ENCODE peak calls at places on chromosomes 4 and X, in five cellular contexts. N is ACHN, T is colonic mucosa, W is head of caudate nucleus, A is GM10248. Q is an unnamed sample.

GRCh38 chr4:85028910-85029309 is 62.4 kb upstream of the WDFY3 start:
- DNase-seq in A (no peak), N (no peak), T (no peak), W (no peak), Q (peak)

GRCh38 chr4:146058531-146058930 is 117.0 kb upstream of the LSM6 start:
- DNase-seq in N (no peak), T (no peak), A (no peak), W (no peak), Q (no peak)

GRCh38 chrX:140503714-140504351 is 1.0 kb downstream of the SOX3 start:
- DNase-seq in N (no peak), W (no peak), A (peak), T (no peak), Q (peak)

GRCh38 chrX:10310502-10310901 is 153.7 kb downstream of the CLCN4 start:
- DNase-seq in N (peak), W (no peak), A (no peak), T (no peak), Q (peak)

GRCh38 chr4:48017108-48017527 is 546 bp downstream of the NIPAL1 start:
- DNase-seq in A (peak), N (peak), T (peak), W (peak), Q (peak)

GRCh38 chrX:74781507-74782034 is 143.7 kb downstream of the NEXMIF start:
- DNase-seq in A (peak), T (no peak), W (no peak), N (no peak), Q (no peak)

GRCh38 chrX:154712781-154713391 is 38.0 kb downstream of the GAB3 start:
- DNase-seq in T (no peak), W (no peak), N (peak), A (peak), Q (no peak)

GRCh38 chrX:119647089-119647488 is 40.9 kb upstream of the NKRF start:
- DNase-seq in T (no peak), N (no peak), A (no peak), W (no peak), Q (peak)

GRCh38 chrX:63764946-63765345 is 20.1 kb downstream of the ARHGEF9 start:
- DNase-seq in T (no peak), A (no peak), W (no peak), N (no peak), Q (no peak)

GRCh38 chr4:107951551-107951950 is 20.2 kb downstream of the CYP2U1 start:
- DNase-seq in N (peak), T (no peak), W (no peak), A (no peak), Q (no peak)

GRCh38 chr4:58360354-58361133 is 1250.4 kb upstream of the IGFBP7 start:
- DNase-seq in A (no peak), W (no peak), N (no peak), T (no peak), Q (no peak)